ENCODE peak calls at places on chromosomes 12 and 14, in seven cellular contexts. W, O, Q, C, R, L and D are unnamed samples.
A peak's percentile ranks its signal among the peaks of the same experiment; 100 is the strongest.

GRCh38 chr14:98175436-98175835 is 1096.6 kb downstream of the BCL11B start:
- DNase-seq in W (no peak), O (no peak), Q (no peak), C (no peak), R (no peak), L (no peak), D (no peak)

GRCh38 chr12:6788972-6789905 is at the start of gene CD4:
- DNase-seq in W (no peak), O (no peak), Q (peak; percentile 58), C (no peak), R (peak; percentile 70), L (peak; percentile 56), D (peak; percentile 92)

GRCh38 chr14:95522116-95522515 is 5.7 kb upstream of the SYNE3 start:
- DNase-seq in W (no peak), O (no peak), Q (peak; percentile 16), C (no peak), R (no peak), L (no peak), D (no peak)

GRCh38 chr12:6193853-6194815 is 6.1 kb upstream of the CD9 start:
- DNase-seq in W (no peak), O (no peak), Q (no peak), C (no peak), R (no peak), L (no peak), D (peak; percentile 49)

GRCh38 chr12:575129-575502 is 88.1 kb downstream of the NINJ2 start:
- DNase-seq in W (no peak), O (no peak), Q (no peak), C (no peak), R (peak; percentile 20), L (no peak), D (peak; percentile 77)

GRCh38 chr12:94867066-94867855 is 136.2 kb downstream of the NDUFA12 start:
- DNase-seq in W (no peak), O (no peak), Q (no peak), C (no peak), R (no peak), L (no peak), D (no peak)

GRCh38 chr12:71297930-71298329 is 140.1 kb upstream of the TSPAN8 start:
- DNase-seq in W (no peak), O (no peak), Q (no peak), C (no peak), R (no peak), L (no peak), D (no peak)

GRCh38 chr14:60008042-60008441 is 83.7 kb upstream of the PCNX4 start:
- DNase-seq in W (no peak), O (no peak), Q (no peak), C (no peak), R (no peak), L (no peak), D (no peak)

GRCh38 chr14:98223106-98223505 is 1048.9 kb downstream of the BCL11B start:
- DNase-seq in W (no peak), O (no peak), Q (no peak), C (no peak), R (no peak), L (no peak), D (no peak)

GRCh38 chr12:25962932-25963525 is 4.5 kb downstream of the RASSF8 start:
- DNase-seq in W (no peak), O (no peak), Q (peak; percentile 52), C (no peak), R (no peak), L (no peak), D (no peak)

GRCh38 chr14:94557327-94557726 is 3.9 kb upstream of the SERPINA4 start:
- DNase-seq in W (no peak), O (no peak), Q (no peak), C (no peak), R (no peak), L (no peak), D (no peak)

GRCh38 chr12:72214163-72214562 is 58.0 kb upstream of the TRHDE start:
- DNase-seq in W (no peak), O (no peak), Q (no peak), C (no peak), R (no peak), L (no peak), D (no peak)

GRCh38 chr12:68020699-68021098 is 31.5 kb downstream of the IFNG-AS1 start:
- DNase-seq in W (no peak), O (no peak), Q (no peak), C (no peak), R (no peak), L (no peak), D (no peak)

GRCh38 chr12:51886021-51886710 is 1.7 kb upstream of the ANKRD33 start:
- DNase-seq in W (peak; percentile 30), O (no peak), Q (peak; percentile 81), C (peak; percentile 44), R (peak; percentile 82), L (peak; percentile 59), D (no peak)

GRCh38 chr14:36383674-36384421 is 63.4 kb upstream of the MBIP start:
- DNase-seq in W (no peak), O (no peak), Q (no peak), C (no peak), R (peak; percentile 67), L (no peak), D (peak; percentile 91)

GRCh38 chr12:26629864-26630263 is 203.1 kb downstream of the ITPR2 start:
- DNase-seq in W (no peak), O (no peak), Q (no peak), C (no peak), R (no peak), L (no peak), D (no peak)

GRCh38 chr12:45729233-45730115 is at the start of gene ARID2:
- DNase-seq in W (peak; percentile 61), O (no peak), Q (peak; percentile 72), C (peak; percentile 58), R (peak; percentile 72), L (peak; percentile 68), D (peak; percentile 88)

GRCh38 chr12:50087159-50087558 is 2.0 kb downstream of the SMARCD1 start:
- DNase-seq in W (no peak), O (no peak), Q (no peak), C (no peak), R (no peak), L (no peak), D (peak; percentile 21)

GRCh38 chr12:1592444-1593231 is 1.7 kb downstream of the FBXL14 start:
- DNase-seq in W (no peak), O (no peak), Q (no peak), C (peak; percentile 41), R (peak; percentile 54), L (peak; percentile 76), D (no peak)

GRCh38 chr14:73757876-73758391 is 43.8 kb upstream of the PNMA1 start:
- DNase-seq in W (no peak), O (no peak), Q (no peak), C (no peak), R (no peak), L (no peak), D (no peak)

GRCh38 chr12:52358575-52359350 is 8.5 kb downstream of the KRT85 start:
- DNase-seq in W (no peak), O (no peak), Q (no peak), C (peak; percentile 9), R (no peak), L (no peak), D (no peak)

GRCh38 chr12:46459111-46459510 is 86.5 kb upstream of the SLC38A2 start:
- DNase-seq in W (no peak), O (no peak), Q (no peak), C (no peak), R (no peak), L (no peak), D (no peak)

GRCh38 chr12:113439606-113440030 is 17.4 kb downstream of the SDSL start:
- DNase-seq in W (peak; percentile 27), O (no peak), Q (peak; percentile 65), C (no peak), R (no peak), L (no peak), D (no peak)

GRCh38 chr12:71958056-71958455 is 19.4 kb downstream of the TPH2 start:
- DNase-seq in W (no peak), O (no peak), Q (no peak), C (no peak), R (no peak), L (no peak), D (no peak)

GRCh38 chr14:92287987-92288386 is 35.0 kb upstream of the SLC24A4 start:
- DNase-seq in W (no peak), O (no peak), Q (no peak), C (no peak), R (no peak), L (no peak), D (no peak)

GRCh38 chr14:34539407-34540180 is at the start of gene EAPP:
- DNase-seq in W (peak; percentile 98), O (peak; percentile 77), Q (peak; percentile 98), C (peak; percentile 93), R (peak; percentile 97), L (peak; percentile 99), D (peak; percentile 99)

GRCh38 chr14:89296281-89296745 is 120.7 kb downstream of the FOXN3 start:
- DNase-seq in W (no peak), O (no peak), Q (no peak), C (no peak), R (no peak), L (no peak), D (no peak)

GRCh38 chr14:21894003-21894897 is 220.6 kb upstream of the OR4E1 start:
- DNase-seq in W (no peak), O (no peak), Q (no peak), C (no peak), R (no peak), L (no peak), D (no peak)

GRCh38 chr12:12899530-12900380 is 8.4 kb downstream of the GPRC5A start:
- DNase-seq in W (no peak), O (peak; percentile 63), Q (peak; percentile 76), C (no peak), R (no peak), L (no peak), D (peak; percentile 55)

GRCh38 chr14:104734051-104734587 is 10.1 kb downstream of the ADSS1 start:
- DNase-seq in W (no peak), O (no peak), Q (no peak), C (no peak), R (no peak), L (no peak), D (no peak)
- H3K27ac ChIP-seq in W (no peak overlapping the region), O (no peak overlapping the region), Q (no peak overlapping the region), C (no peak overlapping the region), R (peak overlapping the region; percentile 87), L (no peak overlapping the region), D (no peak overlapping the region)

GRCh38 chr12:103716517-103717196 is 124.4 kb downstream of the NT5DC3 start:
- DNase-seq in W (no peak), O (no peak), Q (no peak), C (no peak), R (no peak), L (no peak), D (no peak)
- H3K4me1 ChIP-seq in W (no peaks in the 10 kb centered on the region), O (no peaks in the 10 kb centered on the region), Q (no peaks in the 10 kb centered on the region), C (no peaks in the 10 kb centered on the region), R (no peaks in the 10 kb centered on the region), L (no peaks in the 10 kb centered on the region), D (no peaks in the 10 kb centered on the region)

DNA sequence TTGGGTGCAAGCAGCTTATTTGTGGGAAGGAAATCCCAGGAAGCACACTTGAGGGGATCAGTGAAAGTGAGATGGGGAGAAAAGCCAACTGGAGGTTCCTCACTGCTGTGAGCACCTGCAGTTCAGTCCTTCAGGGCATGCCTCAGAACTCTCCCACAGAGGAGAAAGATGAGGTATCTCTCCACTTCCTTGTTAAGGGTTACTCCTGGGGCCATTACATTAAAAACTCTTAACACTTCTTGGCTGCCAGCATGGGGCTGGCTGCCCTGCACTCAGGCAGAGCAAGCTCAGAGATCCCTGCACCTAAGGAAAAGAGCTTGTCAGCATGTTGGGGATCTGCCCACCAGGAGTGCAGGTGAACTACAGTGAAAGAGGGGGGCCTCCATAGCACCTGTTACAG is 28.8 kb downstream of the FERMT2 start:
- DNase-seq in W (no peak), O (no peak), Q (no peak), C (no peak), R (no peak), L (no peak), D (no peak)
- H3K27ac ChIP-seq in W (no peak overlapping the region), O (no peak overlapping the region), Q (no peak overlapping the region), C (no peak overlapping the region), R (peak overlapping the region; percentile 5), L (no peak overlapping the region), D (peak overlapping the region; percentile 44)

GRCh38 chr14:100104523-100105300 is 39.5 kb downstream of the EVL start:
- DNase-seq in W (no peak), O (no peak), Q (no peak), C (no peak), R (no peak), L (no peak), D (no peak)
- H3K4me1 ChIP-seq in W (peaks cover 9% of the 10 kb centered on the region), O (peaks cover 26% of the 10 kb centered on the region), Q (peaks cover 20% of the 10 kb centered on the region), C (peaks cover 100% of the 10 kb centered on the region), R (peaks cover 59% of the 10 kb centered on the region), L (no peaks in the 10 kb centered on the region), D (no peaks in the 10 kb centered on the region)